ENCODE peak calls at places on chromosomes 5 and 9, in five cellular contexts. K is neural progenitor cell, J is mucosa of descending colon, F is fibroblast of mammary gland, I is Panc1. C is an unnamed sample.

GRCh38 chr5:18236386-18236785 is 602.1 kb downstream of the TAF11L14 start:
- DNase-seq in K (no peak), J (no peak), F (no peak), I (no peak), C (no peak)

GRCh38 chr5:143177263-143177994 is 226.1 kb downstream of the NR3C1 start:
- DNase-seq in K (no peak), J (no peak), F (peak; percentile 89), I (peak; percentile 77), C (peak; percentile 99)

GRCh38 chr9:4502444-4502843 is 12.2 kb downstream of the SLC1A1 start:
- DNase-seq in K (no peak), J (no peak), F (no peak), I (no peak), C (no peak)

GRCh38 chr5:150461231-150461630 is 11.7 kb upstream of the RPS14 start:
- DNase-seq in K (no peak), J (peak; percentile 61), F (no peak), I (no peak), C (no peak)

GRCh38 chr9:135783540-135784245 is 81.7 kb downstream of the KCNT1 start:
- DNase-seq in K (peak; percentile 28), J (no peak), F (no peak), I (no peak), C (no peak)

GRCh38 chr5:80238778-80239679 is 16.8 kb downstream of the SERINC5 start:
- DNase-seq in K (no peak), J (no peak), F (peak; percentile 74), I (no peak), C (peak; percentile 75)

GRCh38 chr9:97813072-97813471 is 40.0 kb upstream of the FOXE1 start:
- DNase-seq in K (no peak), J (no peak), F (no peak), I (no peak), C (no peak)

GRCh38 chr9:125359011-125359410 is 97.4 kb downstream of the GAPVD1 start:
- DNase-seq in K (no peak), J (no peak), F (no peak), I (no peak), C (no peak)

GRCh38 chr5:112692472-112692871 is 45.2 kb upstream of the APC start:
- DNase-seq in K (no peak), J (no peak), F (no peak), I (no peak), C (no peak)

GRCh38 chr5:76415855-76416254 is 12.8 kb downstream of the IQGAP2 start:
- DNase-seq in K (no peak), J (no peak), F (no peak), I (no peak), C (no peak)

GRCh38 chr5:80569961-80570786 is at the start of gene ANKRD34B:
- DNase-seq in K (peak; percentile 82), J (no peak), F (peak; percentile 2), I (no peak), C (no peak)

GRCh38 chr9:134486127-134486995 is 155.2 kb upstream of the COL5A1 start:
- DNase-seq in K (no peak), J (no peak), F (no peak), I (no peak), C (no peak)

GRCh38 chr5:172188033-172188892 is at the start of gene STK10:
- DNase-seq in K (peak; percentile 96), J (peak; percentile 95), F (peak; percentile 83), I (peak; percentile 72), C (peak; percentile 86)

GRCh38 chr5:168529361-168530234 is 493 bp downstream of the FBLL1 start:
- DNase-seq in K (peak; percentile 47), J (peak; percentile 49), F (no peak), I (no peak), C (no peak)

GRCh38 chr9:76365028-76365427 is 29.2 kb downstream of the RFK start:
- DNase-seq in K (peak; percentile 32), J (no peak), F (peak; percentile 14), I (no peak), C (peak; percentile 81)

GRCh38 chr9:33748633-33749304 is 46.6 kb upstream of the PRSS3 start:
- DNase-seq in K (no peak), J (no peak), F (no peak), I (no peak), C (no peak)

GRCh38 chr9:130371196-130371966 is 73.4 kb upstream of the ASS1 start:
- DNase-seq in K (no peak), J (no peak), F (no peak), I (no peak), C (no peak)

GRCh38 chr9:130366888-130367550 is 77.7 kb upstream of the ASS1 start:
- DNase-seq in K (no peak), J (no peak), F (no peak), I (no peak), C (no peak)

GRCh38 chr9:130366072-130366471 is 78.7 kb upstream of the ASS1 start:
- DNase-seq in K (no peak), J (no peak), F (no peak), I (no peak), C (no peak)

GRCh38 chr9:130370226-130370625 is 74.5 kb upstream of the ASS1 start:
- DNase-seq in K (no peak), J (no peak), F (no peak), I (no peak), C (no peak)

GRCh38 chr9:130368631-130369103 is 76.1 kb upstream of the ASS1 start:
- DNase-seq in K (no peak), J (no peak), F (no peak), I (no peak), C (no peak)
- TF ChIP-seq CTCF in K (peak; percentile 12), J (no peak), F (no peak), I (no peak), C (peak; percentile 13)

DNA sequence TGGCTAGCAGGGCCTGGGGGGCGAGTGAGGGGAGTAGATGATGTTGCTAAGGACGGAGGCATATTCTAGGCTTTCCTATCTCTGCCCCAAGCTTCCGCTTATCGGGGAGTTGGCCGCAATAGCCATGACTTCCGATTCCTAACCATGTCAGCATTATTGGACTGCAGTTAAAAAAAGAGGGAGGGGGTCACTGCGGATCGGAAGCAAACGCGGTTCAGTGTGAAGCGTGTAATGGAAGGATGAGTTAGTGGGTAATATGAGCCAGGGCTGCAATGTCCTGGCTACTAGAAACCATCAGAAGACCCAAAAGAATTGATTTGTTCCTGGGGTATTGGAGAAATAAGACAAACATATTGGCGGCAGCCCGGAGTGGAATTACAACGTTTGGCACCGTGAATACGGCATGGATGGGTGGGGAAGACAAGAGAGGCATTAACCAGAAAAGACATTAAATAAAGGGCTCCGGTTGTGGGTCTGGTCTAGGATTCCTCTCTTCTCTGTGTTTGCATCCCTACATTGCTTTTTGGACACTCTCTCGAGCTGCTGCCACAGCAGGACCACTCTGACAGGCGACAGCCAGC is 138.8 kb upstream of the PALM2AKAP2 start:
- DNase-seq in K (no peak), J (no peak), F (no peak), I (no peak), C (peak; percentile 2)
- H3K4me3 ChIP-seq in K (peak overlapping the region; percentile 61), J (no peak overlapping the region), F (peak overlapping the region; percentile 24), I (peak overlapping the region; percentile 36), C (peak overlapping the region; percentile 50)

GRCh38 chr9:127937046-127937382 is 640 bp downstream of the DPM2 start:
- DNase-seq in K (no peak), J (no peak), F (no peak), I (no peak), C (peak; percentile 26)

GRCh38 chr9:127936347-127936852 is 1.3 kb downstream of the DPM2 start:
- DNase-seq in K (no peak), J (no peak), F (no peak), I (no peak), C (no peak)

GRCh38 chr9:127935765-127936221 is 1.9 kb downstream of the DPM2 start:
- DNase-seq in K (no peak), J (no peak), F (peak; percentile 62), I (no peak), C (peak; percentile 43)

GRCh38 chr9:127934986-127935385 is 2.7 kb downstream of the DPM2 start:
- DNase-seq in K (no peak), J (no peak), F (no peak), I (no peak), C (no peak)

DNA sequence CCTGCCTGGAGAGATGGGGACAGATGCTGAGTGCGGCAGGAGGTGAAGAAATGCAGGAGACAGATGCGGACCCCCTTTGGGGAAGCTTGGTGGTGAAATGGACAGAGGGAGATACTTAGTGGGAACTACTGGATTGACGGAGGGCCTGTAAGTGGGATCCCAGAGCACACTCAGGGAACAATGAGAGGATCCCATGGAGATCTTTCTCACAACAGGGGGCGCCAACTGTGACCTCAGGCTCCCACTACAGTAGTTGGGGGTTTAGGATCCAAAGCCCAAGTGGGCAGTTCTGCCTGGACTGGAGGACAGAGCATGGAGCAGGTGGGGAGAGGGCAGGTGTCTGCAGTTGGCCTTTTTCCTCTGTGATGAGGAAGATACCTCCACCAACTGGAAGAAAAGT is 3.4 kb downstream of the DPM2 start:
- DNase-seq in K (no peak), J (no peak), F (no peak), I (no peak), C (no peak)
- TF ChIP-seq CTCF in K (no peak), J (no peak), F (no peak), I (no peak), C (no peak)

GRCh38 chr5:109483395-109483974 is 73.7 kb upstream of the PJA2 start:
- DNase-seq in K (no peak), J (no peak), F (no peak), I (no peak), C (no peak)

GRCh38 chr5:109484597-109484996 is 74.8 kb upstream of the PJA2 start:
- DNase-seq in K (no peak), J (no peak), F (no peak), I (no peak), C (no peak)

GRCh38 chr5:109485030-109485429 is 75.3 kb upstream of the PJA2 start:
- DNase-seq in K (no peak), J (peak; percentile 65), F (peak; percentile 8), I (no peak), C (peak; percentile 48)

GRCh38 chr5:109479260-109479860 is 69.6 kb upstream of the PJA2 start:
- DNase-seq in K (peak; percentile 5), J (no peak), F (peak; percentile 43), I (no peak), C (peak; percentile 57)

GRCh38 chr5:109482748-109483147 is 73.0 kb upstream of the PJA2 start:
- DNase-seq in K (no peak), J (no peak), F (no peak), I (no peak), C (no peak)
- H3K4me3 ChIP-seq in K (no peak overlapping the region), J (no peak overlapping the region), F (no peak overlapping the region), I (no peak overlapping the region), C (no peak overlapping the region)

C was measured in fibroblast of the aortic adventitia.